ENCODE peak calls at places on chromosomes 13 and 19, in four cellular contexts. Q is HEK293T, J is GM12878, A is K562. O is an unnamed sample.

GRCh38 chr19:661427-662196 is 1.4 kb downstream of the RNF126 start:
- DNase-seq in Q (no peak), J (no peak), A (peak), O (no peak)

GRCh38 chr13:59776924-59777690 is 386.6 kb downstream of the DIAPH3 start:
- DNase-seq in Q (no peak), J (peak), A (no peak), O (no peak)

GRCh38 chr19:47707135-47707925 is 5.9 kb upstream of the EHD2 start:
- DNase-seq in Q (peak), J (peak), A (peak), O (peak)

GRCh38 chr13:47859129-47859528 is 141.9 kb downstream of the SUCLA2 start:
- DNase-seq in Q (no peak), J (no peak), A (no peak), O (no peak)

GRCh38 chr19:33293255-33294057 is 8.9 kb downstream of the CEBPA start:
- DNase-seq in Q (peak), J (no peak), A (peak), O (peak)

GRCh38 chr13:105543742-105544141 is 991.7 kb downstream of the EFNB2 start:
- DNase-seq in Q (no peak), J (no peak), A (no peak), O (no peak)

GRCh38 chr19:10419646-10420443 is 493 bp upstream of the PDE4A start:
- DNase-seq in Q (peak), J (no peak), A (peak), O (no peak)

GRCh38 chr19:1685046-1685445 is 32.6 kb upstream of the TCF3 start:
- DNase-seq in Q (no peak), J (no peak), A (peak), O (no peak)

GRCh38 chr19:8526345-8527062 is 12.5 kb upstream of the ZNF414 start:
- DNase-seq in Q (peak), J (no peak), A (peak), O (peak)

GRCh38 chr13:35857769-35858168 is 273.4 kb downstream of the DCLK1 start:
- DNase-seq in Q (no peak), J (no peak), A (no peak), O (no peak)

GRCh38 chr19:30046522-30046921 is 104.5 kb downstream of the URI1 start:
- DNase-seq in Q (no peak), J (peak), A (peak), O (no peak)

GRCh38 chr13:51895906-51896888 is 34.4 kb downstream of the CCDC70 start:
- DNase-seq in Q (peak), J (no peak), A (peak), O (peak)

GRCh38 chr13:96474158-96474606 is 384.3 kb downstream of the HS6ST3 start:
- DNase-seq in Q (no peak), J (no peak), A (no peak), O (no peak)

GRCh38 chr13:91308299-91308698 is 39.2 kb upstream of the MIR17HG start:
- DNase-seq in Q (peak), J (no peak), A (no peak), O (no peak)

GRCh38 chr19:40741527-40742390 is 8.5 kb downstream of the ACTMAP start:
- DNase-seq in Q (no peak), J (no peak), A (peak), O (no peak)

GRCh38 chr19:756821-757688 is 6.1 kb downstream of the MISP start:
- DNase-seq in Q (no peak), J (no peak), A (no peak), O (no peak)

GRCh38 chr19:3721131-3721899 is 13.1 kb downstream of the TJP3 start:
- DNase-seq in Q (peak), J (no peak), A (peak), O (peak)

GRCh38 chr13:50229935-50230334 is 214.7 kb downstream of the KCNRG start:
- DNase-seq in Q (no peak), J (no peak), A (no peak), O (no peak)

GRCh38 chr13:94712812-94713555 is 639 bp upstream of the SOX21 start:
- DNase-seq in Q (peak), J (no peak), A (no peak), O (no peak)

GRCh38 chr13:46121597-46122163 is 16.8 kb upstream of the CPB2 start:
- DNase-seq in Q (no peak), J (no peak), A (no peak), O (peak)

GRCh38 chr13:111201304-111201940 is 86.3 kb downstream of the ARHGEF7 start:
- DNase-seq in Q (no peak), J (no peak), A (no peak), O (no peak)

GRCh38 chr13:111203742-111204386 is 88.8 kb downstream of the ARHGEF7 start:
- DNase-seq in Q (no peak), J (no peak), A (no peak), O (no peak)

GRCh38 chr13:111202745-111203144 is 87.6 kb downstream of the ARHGEF7 start:
- DNase-seq in Q (peak), J (no peak), A (peak), O (no peak)

GRCh38 chr13:111204438-111205177 is 89.5 kb downstream of the ARHGEF7 start:
- DNase-seq in Q (no peak), J (no peak), A (peak), O (peak)

GRCh38 chr13:111202149-111202548 is 87.0 kb downstream of the ARHGEF7 start:
- DNase-seq in Q (no peak), J (no peak), A (no peak), O (no peak)
- TF ChIP-seq TARDBP in Q (no peak), J (no peak), A (no peak), O (no peak)

GRCh38 chr19:43799502-43800142 is 2.6 kb downstream of the LYPD5 start:
- DNase-seq in Q (no peak), J (no peak), A (peak), O (no peak)

GRCh38 chr19:43798546-43799409 is 3.5 kb downstream of the LYPD5 start:
- DNase-seq in Q (no peak), J (no peak), A (peak), O (no peak)

GRCh38 chr19:43797556-43797955 is 4.7 kb downstream of the LYPD5 start:
- DNase-seq in Q (no peak), J (no peak), A (no peak), O (no peak)

GRCh38 chr19:43797118-43797517 is 5.1 kb downstream of the LYPD5 start:
- DNase-seq in Q (no peak), J (no peak), A (no peak), O (no peak)

GRCh38 chr19:43798026-43798545 is 4.2 kb downstream of the LYPD5 start:
- DNase-seq in Q (no peak), J (no peak), A (no peak), O (no peak)
- TF ChIP-seq TARDBP in Q (no peak), J (no peak), A (no peak), O (no peak)

GRCh38 chr19:18711893-18712292 is 28.4 kb downstream of the CRTC1 start:
- DNase-seq in Q (no peak), J (no peak), A (no peak), O (no peak)

GRCh38 chr19:18710186-18710585 is 26.7 kb downstream of the CRTC1 start:
- DNase-seq in Q (no peak), J (no peak), A (no peak), O (no peak)

GRCh38 chr19:18712981-18713380 is 29.5 kb downstream of the CRTC1 start:
- DNase-seq in Q (no peak), J (no peak), A (no peak), O (no peak)

GRCh38 chr19:18709546-18709945 is 26.1 kb downstream of the CRTC1 start:
- DNase-seq in Q (no peak), J (no peak), A (no peak), O (no peak)

GRCh38 chr19:18710986-18711751 is 27.7 kb downstream of the CRTC1 start:
- DNase-seq in Q (no peak), J (no peak), A (no peak), O (no peak)
- TF ChIP-seq TARDBP in Q (no peak), J (no peak), A (no peak), O (no peak)

GRCh38 chr19:55000761-55001160 is 34.6 kb downstream of the NLRP2 start:
- DNase-seq in Q (no peak), J (no peak), A (no peak), O (no peak)

DNA sequence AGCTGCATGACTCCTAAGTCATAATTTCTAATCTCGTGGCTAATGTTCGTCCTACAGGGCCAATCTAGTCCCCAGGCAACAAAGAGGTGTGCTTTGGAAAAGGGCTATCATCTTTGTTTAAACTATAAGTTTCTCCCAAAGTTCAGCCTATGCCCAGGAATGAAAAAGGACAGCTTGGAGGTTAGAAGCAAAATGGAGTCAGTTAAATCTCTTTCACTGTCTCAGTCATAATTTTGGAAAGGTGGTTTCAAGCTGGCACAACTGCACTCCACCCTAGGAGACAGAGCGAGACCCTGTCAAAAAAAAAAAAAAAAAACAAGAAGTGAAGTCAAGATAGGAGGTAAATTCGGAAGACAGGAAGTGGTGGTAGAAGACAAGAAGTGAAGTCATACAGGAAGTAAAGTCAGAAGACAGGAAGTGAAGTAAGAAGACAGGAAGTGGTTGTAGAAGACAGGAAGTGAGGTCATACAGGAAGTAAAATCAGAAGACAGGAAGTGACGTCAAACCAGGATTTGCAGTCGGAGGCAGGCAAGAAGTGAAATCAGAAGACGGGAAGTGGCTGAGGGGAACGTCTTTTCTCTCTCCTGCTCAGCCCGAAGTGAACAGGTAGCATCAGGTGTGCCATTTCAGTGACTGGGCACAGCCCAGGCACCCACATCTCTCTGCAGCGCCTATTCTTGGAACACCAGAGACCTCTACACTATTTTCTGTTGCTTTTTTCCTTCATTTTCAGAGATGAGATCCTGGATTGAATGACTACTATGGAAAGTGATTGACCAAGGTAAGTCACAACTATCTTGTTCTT is 32.2 kb downstream of the GP6 start:
- DNase-seq in Q (peak), J (peak), A (peak), O (peak)
- TF ChIP-seq TARDBP in Q (no peak), J (no peak), A (peak), O (no peak)

DNA sequence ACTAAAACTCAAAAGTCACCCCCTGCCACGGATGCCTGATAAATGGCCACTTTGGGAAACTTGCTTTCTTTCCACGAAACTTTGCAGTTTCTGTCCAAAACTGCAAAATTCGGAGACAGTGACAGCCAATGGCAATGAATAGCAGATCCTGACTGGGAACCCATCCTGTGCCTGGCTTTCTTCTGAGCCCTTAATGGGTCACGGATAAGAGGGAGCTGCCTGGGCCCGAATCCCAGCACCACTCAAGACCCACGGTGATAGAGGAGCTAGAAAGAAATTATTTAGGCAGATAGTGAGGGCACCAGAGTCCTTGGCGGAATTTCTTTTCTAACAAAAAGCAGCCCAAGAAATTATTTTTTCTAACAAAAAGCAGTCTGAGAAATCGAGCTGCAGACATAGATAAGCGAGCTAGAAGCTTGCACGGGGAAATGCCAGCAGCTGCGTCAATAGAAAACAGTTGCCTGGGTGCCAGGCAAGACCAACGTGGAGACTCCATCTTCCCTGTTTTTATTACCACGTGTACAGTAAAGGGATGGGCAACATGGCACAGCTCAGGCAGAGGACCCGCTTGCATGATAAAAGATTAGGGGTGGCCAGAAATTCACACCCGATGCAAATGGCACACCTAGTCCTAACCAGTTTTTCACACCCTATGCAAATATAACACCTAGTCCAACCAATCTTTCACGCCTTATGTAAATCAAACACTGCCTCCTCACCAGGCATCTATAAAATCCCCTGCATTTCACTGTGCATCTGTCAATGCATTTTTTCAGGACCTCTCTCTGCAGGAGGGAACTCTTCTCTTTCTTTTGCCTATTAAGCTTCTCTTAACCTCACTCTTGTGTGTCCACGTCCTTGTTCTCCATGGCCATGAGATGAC is 7.1 kb upstream of the HSH2D start:
- DNase-seq in Q (no peak), J (no peak), A (no peak), O (no peak)
- TF ChIP-seq TARDBP in Q (no peak), J (no peak), A (no peak), O (no peak)

GRCh38 chr13:42246541-42246940 is 25.4 kb upstream of the AKAP11 start:
- DNase-seq in Q (no peak), J (no peak), A (no peak), O (no peak)

GRCh38 chr13:42247883-42248282 is 24.1 kb upstream of the AKAP11 start:
- DNase-seq in Q (no peak), J (no peak), A (no peak), O (no peak)
- TF ChIP-seq TARDBP in Q (no peak), J (no peak), A (no peak), O (no peak)

GRCh38 chr19:13526552-13526951 is 20.3 kb upstream of the CACNA1A start:
- DNase-seq in Q (peak), J (no peak), A (peak), O (no peak)
- TF ChIP-seq TARDBP in Q (no peak), J (no peak), A (no peak), O (no peak)

DNA sequence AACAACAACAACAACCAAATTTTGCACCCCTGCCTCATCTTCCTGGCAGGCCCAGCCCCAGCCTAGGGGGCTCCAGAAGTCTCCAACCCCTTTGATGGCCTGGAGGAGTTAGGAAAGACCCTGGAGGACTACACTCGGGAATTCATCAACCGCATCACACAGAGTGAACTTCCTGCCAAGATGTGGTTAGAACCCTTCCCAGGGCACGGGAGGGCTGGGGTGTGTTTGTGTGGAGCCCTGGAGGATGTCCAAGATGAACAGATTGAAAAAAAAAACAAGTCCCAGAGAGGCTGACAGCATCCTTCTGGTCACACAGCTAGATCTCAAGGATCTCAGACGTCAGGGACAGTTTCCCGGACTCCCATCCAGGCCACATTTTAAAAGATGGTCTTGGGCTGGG is 13.3 kb downstream of the APOC1 start:
- DNase-seq in Q (no peak), J (no peak), A (no peak), O (no peak)
- TF ChIP-seq TARDBP in Q (no peak), J (no peak), A (no peak), O (no peak)

DNA sequence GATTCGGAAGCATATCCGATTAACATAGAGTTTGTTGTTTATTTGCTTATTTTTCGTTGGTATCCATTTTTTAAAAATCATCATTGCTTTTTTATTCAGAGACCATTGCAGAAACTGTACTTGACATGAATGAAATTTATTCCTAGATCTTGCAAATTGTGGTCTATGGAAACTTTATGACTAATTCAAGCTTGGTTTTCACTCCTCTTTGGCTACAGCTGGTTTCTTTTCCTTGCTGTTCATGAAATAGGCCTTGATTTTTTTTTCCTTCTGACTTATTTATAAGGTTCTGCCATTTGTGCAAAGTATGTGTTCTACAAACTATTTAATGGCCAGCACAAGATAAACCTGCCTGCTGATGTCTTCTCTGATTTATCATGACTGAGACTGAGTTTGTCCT is 764.1 kb upstream of the SLITRK5 start:
- DNase-seq in Q (no peak), J (no peak), A (no peak), O (no peak)
- TF ChIP-seq TARDBP in Q (no peak), J (no peak), A (no peak), O (no peak)